ENCODE peak calls at places on chromosome 21, in five cellular contexts. P, F, D, C and S are unnamed samples. For H3K36me3, the result is how much of the 10 kb centered on the place peaks cover.

GRCh38 chr21:27647921-27648320 is 681.0 kb upstream of the ADAMTS5 start:
- DNase-seq in P (peak), F (no peak), D (no peak), C (no peak), S (no peak)

GRCh38 chr21:33201945-33202344 is 27.8 kb upstream of the IFNAR2 start:
- DNase-seq in P (no peak), F (no peak), D (no peak), C (no peak), S (no peak)

GRCh38 chr21:26846036-26846931 is 1.1 kb upstream of the ADAMTS1 start:
- DNase-seq in P (peak), F (peak), D (peak), C (no peak), S (peak)

GRCh38 chr21:42298657-42299056 is 16.6 kb downstream of the TFF3 start:
- DNase-seq in P (no peak), F (no peak), D (no peak), C (no peak), S (no peak)

GRCh38 chr21:38467369-38467768 is 30.9 kb downstream of the ERG start:
- DNase-seq in P (no peak), F (no peak), D (no peak), C (no peak), S (no peak)

GRCh38 chr21:45381865-45382697 is 22.9 kb upstream of the COL18A1 start:
- DNase-seq in P (no peak), F (no peak), D (peak), C (no peak), S (no peak)

GRCh38 chr21:34639882-34640788 is 25.2 kb upstream of the RCAN1 start:
- DNase-seq in P (no peak), F (no peak), D (no peak), C (no peak), S (no peak)

GRCh38 chr21:39523398-39523797 is 71.6 kb downstream of the SH3BGR start:
- DNase-seq in P (no peak), F (no peak), D (no peak), C (no peak), S (no peak)

GRCh38 chr21:14918542-14918941 is 146.3 kb downstream of the NRIP1 start:
- DNase-seq in P (no peak), F (no peak), D (no peak), C (peak), S (no peak)

GRCh38 chr21:44761747-44762208 is 39.8 kb downstream of the UBE2G2 start:
- DNase-seq in P (no peak), F (no peak), D (peak), C (peak), S (no peak)

GRCh38 chr21:16318651-16319300 is 589.0 kb downstream of the USP25 start:
- DNase-seq in P (no peak), F (no peak), D (no peak), C (no peak), S (no peak)

GRCh38 chr21:39461419-39461818 is 9.6 kb downstream of the SH3BGR start:
- DNase-seq in P (no peak), F (no peak), D (no peak), C (no peak), S (no peak)

GRCh38 chr21:14690886-14691285 is 144.8 kb upstream of the SAMSN1 start:
- DNase-seq in P (no peak), F (no peak), D (no peak), C (peak), S (no peak)

GRCh38 chr21:44304846-44305245 is 5.0 kb downstream of the PFKL start:
- DNase-seq in P (peak), F (peak), D (no peak), C (peak), S (no peak)

GRCh38 chr21:42587036-42587435 is 66.4 kb upstream of the PDE9A start:
- DNase-seq in P (no peak), F (no peak), D (no peak), C (no peak), S (no peak)

GRCh38 chr21:41187537-41188025 is 19.6 kb downstream of the BACE2 start:
- DNase-seq in P (no peak), F (no peak), D (no peak), C (no peak), S (no peak)

GRCh38 chr21:41819856-41820281 is 53.0 kb upstream of the RIPK4 start:
- DNase-seq in P (no peak), F (no peak), D (no peak), C (no peak), S (no peak)

GRCh38 chr21:15441060-15441493 is 288.7 kb upstream of the USP25 start:
- DNase-seq in P (no peak), F (peak), D (no peak), C (no peak), S (no peak)

GRCh38 chr21:15749868-15750174 is 20.0 kb downstream of the USP25 start:
- DNase-seq in P (no peak), F (no peak), D (no peak), C (no peak), S (no peak)

GRCh38 chr21:45305831-45306230 is 18.1 kb upstream of the POFUT2 start:
- DNase-seq in P (no peak), F (no peak), D (no peak), C (no peak), S (no peak)

GRCh38 chr21:27550258-27550657 is 583.4 kb upstream of the ADAMTS5 start:
- DNase-seq in P (no peak), F (no peak), D (no peak), C (no peak), S (no peak)

GRCh38 chr21:16794944-16795343 is 717.9 kb upstream of the CXADR start:
- DNase-seq in P (peak), F (no peak), D (no peak), C (no peak), S (no peak)

GRCh38 chr21:29033301-29033700 is 8.8 kb downstream of the USP16 start:
- DNase-seq in P (no peak), F (no peak), D (no peak), C (no peak), S (no peak)
- H3K36me3 ChIP-seq in P (under half), F (under half), D (half or more), C (half or more), S (under half)

DNA sequence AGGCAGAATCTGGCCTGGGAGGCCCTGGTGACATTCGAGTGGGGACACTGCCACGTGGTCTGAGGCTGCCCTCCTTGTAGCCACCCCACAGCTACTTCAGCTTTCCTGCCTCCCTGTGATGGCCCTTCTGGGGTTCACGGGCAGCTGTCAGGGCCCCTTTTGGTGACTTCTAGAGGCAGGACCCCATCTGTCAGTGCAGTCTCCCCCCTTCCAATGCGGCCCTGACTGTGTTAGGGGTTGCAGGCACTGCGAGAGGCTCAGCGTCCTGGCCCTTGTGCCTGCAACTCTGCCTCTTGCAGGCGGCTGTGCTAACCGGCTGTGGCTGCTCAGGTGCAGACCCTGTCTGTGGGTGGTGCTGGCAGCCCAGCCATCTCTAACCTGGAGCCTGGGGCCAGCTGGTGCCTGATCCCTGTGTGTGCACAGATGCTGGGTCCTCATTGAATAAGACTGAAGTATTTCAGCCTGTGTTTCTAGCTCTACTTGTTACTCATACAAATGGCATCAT is 62.2 kb downstream of the S100B start:
- DNase-seq in P (no peak), F (no peak), D (no peak), C (peak), S (no peak)
- H3K36me3 ChIP-seq in P (under half), F (under half), D (half or more), C (half or more), S (half or more)

DNA sequence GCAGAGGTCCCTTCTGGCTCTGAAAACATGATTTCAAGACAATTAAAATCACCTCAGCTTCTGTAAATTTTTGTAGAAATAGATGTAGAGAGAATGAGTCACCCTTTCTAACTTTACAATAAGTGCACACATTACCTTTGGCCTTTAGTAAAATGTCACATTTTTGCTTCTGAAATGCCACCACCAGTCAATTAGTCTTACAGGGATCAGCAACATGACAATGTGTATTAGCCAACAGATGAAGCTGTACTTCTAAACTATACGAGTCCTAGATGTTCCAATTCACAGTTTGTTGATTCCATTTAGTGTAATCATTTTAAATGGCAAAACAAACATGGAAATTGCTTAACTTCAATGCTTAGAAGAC is 23.1 kb downstream of the C21orf91 start:
- DNase-seq in P (no peak), F (no peak), D (no peak), C (no peak), S (no peak)
- H3K36me3 ChIP-seq in P (under half), F (under half), D (under half), C (under half), S (under half)

DNA sequence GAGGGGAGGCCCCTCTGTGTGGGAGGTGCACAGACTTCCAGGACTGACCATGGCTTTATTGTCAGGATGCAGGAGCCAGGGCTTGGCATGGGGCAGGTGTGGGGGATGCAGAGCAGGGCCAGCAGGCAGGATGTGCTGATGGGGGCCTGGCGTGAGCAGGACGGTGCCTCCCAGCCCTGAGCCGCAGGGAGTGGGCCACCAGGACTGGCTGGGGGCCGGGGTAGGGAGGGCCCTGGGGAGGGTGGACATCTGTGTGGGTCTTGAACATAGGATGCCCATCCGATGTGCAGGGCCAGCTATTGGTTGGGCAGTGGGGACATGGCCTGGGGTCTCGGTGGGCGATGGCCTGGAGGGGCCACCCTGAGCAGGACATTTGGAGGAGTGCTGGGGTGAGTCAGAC is 15.6 kb downstream of the PRMT2 start:
- DNase-seq in P (no peak), F (no peak), D (no peak), C (no peak), S (no peak)
- H3K36me3 ChIP-seq in P (under half), F (under half), D (half or more), C (half or more), S (half or more)